ENCODE peak calls at places on chromosomes 11 and 22, in six cellular contexts. One of them, this sample, is unnamed.

GRCh38 chr11:31995525-31996123 is 95.2 kb upstream of the RCN1 start:
- ATAC-seq in HepG2: peak
- ATAC-seq in A549: no peak
- ATAC-seq in GM12878: peak
- ATAC-seq in upper lobe of left lung: peak
- ATAC-seq in K562: peak
- ATAC-seq in this sample: no peak

GRCh38 chr11:77656362-77656761 is 18.8 kb upstream of the CLNS1A start:
- ATAC-seq in HepG2: peak
- ATAC-seq in A549: no peak
- ATAC-seq in GM12878: no peak
- ATAC-seq in upper lobe of left lung: no peak
- ATAC-seq in K562: peak
- ATAC-seq in this sample: no peak

GRCh38 chr11:125215205-125215565 is 50.6 kb downstream of the PKNOX2 start:
- ATAC-seq in HepG2: no peak
- ATAC-seq in A549: no peak
- ATAC-seq in GM12878: no peak
- ATAC-seq in upper lobe of left lung: no peak
- ATAC-seq in K562: no peak
- ATAC-seq in this sample: no peak

GRCh38 chr22:22536515-22536914 is 16.4 kb upstream of the ZNF280A start:
- ATAC-seq in HepG2: no peak
- ATAC-seq in A549: no peak
- ATAC-seq in GM12878: no peak
- ATAC-seq in upper lobe of left lung: no peak
- ATAC-seq in K562: no peak
- ATAC-seq in this sample: no peak

GRCh38 chr22:22893077-22893805 is 5.6 kb downstream of the IGLL5 start:
- ATAC-seq in HepG2: no peak
- ATAC-seq in A549: no peak
- ATAC-seq in GM12878: no peak
- ATAC-seq in upper lobe of left lung: no peak
- ATAC-seq in K562: peak
- ATAC-seq in this sample: no peak

GRCh38 chr22:17380711-17381087 is 11.4 kb downstream of the CECR2 start:
- ATAC-seq in HepG2: no peak
- ATAC-seq in A549: no peak
- ATAC-seq in GM12878: no peak
- ATAC-seq in upper lobe of left lung: no peak
- ATAC-seq in K562: no peak
- ATAC-seq in this sample: no peak

GRCh38 chr22:25919452-25919851 is 177.5 kb downstream of the MYO18B start:
- ATAC-seq in HepG2: no peak
- ATAC-seq in A549: no peak
- ATAC-seq in GM12878: no peak
- ATAC-seq in upper lobe of left lung: no peak
- ATAC-seq in K562: no peak
- ATAC-seq in this sample: no peak

GRCh38 chr11:26947904-26948639 is 45.8 kb upstream of the FIBIN start:
- ATAC-seq in HepG2: no peak
- ATAC-seq in A549: no peak
- ATAC-seq in GM12878: no peak
- ATAC-seq in upper lobe of left lung: peak
- ATAC-seq in K562: no peak
- ATAC-seq in this sample: peak

GRCh38 chr11:64864473-64865285 is 13.7 kb downstream of the EHD1 start:
- ATAC-seq in HepG2: no peak
- ATAC-seq in A549: no peak
- ATAC-seq in GM12878: peak
- ATAC-seq in upper lobe of left lung: peak
- ATAC-seq in K562: peak
- ATAC-seq in this sample: peak

GRCh38 chr11:86119062-86119461 is 50.2 kb upstream of the PICALM start:
- ATAC-seq in HepG2: no peak
- ATAC-seq in A549: no peak
- ATAC-seq in GM12878: no peak
- ATAC-seq in upper lobe of left lung: no peak
- ATAC-seq in K562: no peak
- ATAC-seq in this sample: peak

GRCh38 chr11:15685311-15685710 is 570.6 kb downstream of the INSC start:
- ATAC-seq in HepG2: no peak
- ATAC-seq in A549: no peak
- ATAC-seq in GM12878: no peak
- ATAC-seq in upper lobe of left lung: no peak
- ATAC-seq in K562: no peak
- ATAC-seq in this sample: no peak

GRCh38 chr11:132278801-132279574 is 908.6 kb downstream of the NTM start:
- ATAC-seq in HepG2: no peak
- ATAC-seq in A549: no peak
- ATAC-seq in GM12878: peak
- ATAC-seq in upper lobe of left lung: peak
- ATAC-seq in K562: no peak
- ATAC-seq in this sample: no peak

GRCh38 chr11:107501713-107502112 is 44.1 kb upstream of the CWF19L2 start:
- ATAC-seq in HepG2: no peak
- ATAC-seq in A549: no peak
- ATAC-seq in GM12878: no peak
- ATAC-seq in upper lobe of left lung: no peak
- ATAC-seq in K562: no peak
- ATAC-seq in this sample: no peak

GRCh38 chr11:131533164-131533563 is 162.7 kb downstream of the NTM start:
- ATAC-seq in HepG2: no peak
- ATAC-seq in A549: no peak
- ATAC-seq in GM12878: no peak
- ATAC-seq in upper lobe of left lung: no peak
- ATAC-seq in K562: no peak
- ATAC-seq in this sample: no peak

GRCh38 chr11:79209540-79210266 is 231.1 kb downstream of the TENM4 start:
- ATAC-seq in HepG2: no peak
- ATAC-seq in A549: no peak
- ATAC-seq in GM12878: no peak
- ATAC-seq in upper lobe of left lung: no peak
- ATAC-seq in K562: no peak
- ATAC-seq in this sample: no peak

GRCh38 chr11:46762248-46762647 is 43.2 kb downstream of the F2 start:
- ATAC-seq in HepG2: no peak
- ATAC-seq in A549: no peak
- ATAC-seq in GM12878: no peak
- ATAC-seq in upper lobe of left lung: no peak
- ATAC-seq in K562: no peak
- ATAC-seq in this sample: no peak

GRCh38 chr11:67240575-67241389 is 25.5 kb upstream of the GRK2 start:
- ATAC-seq in HepG2: peak
- ATAC-seq in A549: peak
- ATAC-seq in GM12878: peak
- ATAC-seq in upper lobe of left lung: peak
- ATAC-seq in K562: peak
- ATAC-seq in this sample: peak

GRCh38 chr11:13551834-13552233 is 56.0 kb upstream of the PTH start:
- ATAC-seq in HepG2: no peak
- ATAC-seq in A549: no peak
- ATAC-seq in GM12878: no peak
- ATAC-seq in upper lobe of left lung: no peak
- ATAC-seq in K562: no peak
- ATAC-seq in this sample: no peak

GRCh38 chr11:73401217-73401923 is 25.2 kb downstream of the RELT start:
- ATAC-seq in HepG2: no peak
- ATAC-seq in A549: no peak
- ATAC-seq in GM12878: no peak
- ATAC-seq in upper lobe of left lung: no peak
- ATAC-seq in K562: no peak
- ATAC-seq in this sample: no peak

GRCh38 chr22:44930016-44930710 is 79.6 kb downstream of the PHF21B start:
- ATAC-seq in HepG2: no peak
- ATAC-seq in A549: no peak
- ATAC-seq in GM12878: no peak
- ATAC-seq in upper lobe of left lung: no peak
- ATAC-seq in K562: no peak
- ATAC-seq in this sample: no peak

GRCh38 chr11:34345012-34345804 is 12.6 kb downstream of the ABTB2 start:
- ATAC-seq in HepG2: peak
- ATAC-seq in A549: peak
- ATAC-seq in GM12878: no peak
- ATAC-seq in upper lobe of left lung: peak
- ATAC-seq in K562: no peak
- ATAC-seq in this sample: no peak

GRCh38 chr11:114319716-114320328 is 23.6 kb downstream of the NNMT start:
- ATAC-seq in HepG2: no peak
- ATAC-seq in A549: no peak
- ATAC-seq in GM12878: no peak
- ATAC-seq in upper lobe of left lung: no peak
- ATAC-seq in K562: no peak
- ATAC-seq in this sample: no peak

GRCh38 chr11:117823941-117824420 is 563 bp downstream of the FXYD2 start:
- ATAC-seq in HepG2: peak
- ATAC-seq in A549: no peak
- ATAC-seq in GM12878: no peak
- ATAC-seq in upper lobe of left lung: peak
- ATAC-seq in K562: no peak
- ATAC-seq in this sample: peak

GRCh38 chr11:48168815-48169214 is 47.8 kb upstream of the OR4B1 start:
- ATAC-seq in HepG2: no peak
- ATAC-seq in A549: no peak
- ATAC-seq in GM12878: no peak
- ATAC-seq in upper lobe of left lung: no peak
- ATAC-seq in K562: no peak
- ATAC-seq in this sample: no peak

GRCh38 chr22:42116848-42117424 is 13.7 kb downstream of the CYP2D6 start:
- ATAC-seq in HepG2: peak
- ATAC-seq in A549: no peak
- ATAC-seq in GM12878: no peak
- ATAC-seq in upper lobe of left lung: no peak
- ATAC-seq in K562: no peak
- ATAC-seq in this sample: no peak
- TF ChIP-seq CTCF in HepG2: peak
- TF ChIP-seq CTCF in A549: no peak
- TF ChIP-seq CTCF in GM12878: no peak
- TF ChIP-seq CTCF in upper lobe of left lung: no peak
- TF ChIP-seq CTCF in K562: no peak
- TF ChIP-seq CTCF in this sample: no peak

DNA sequence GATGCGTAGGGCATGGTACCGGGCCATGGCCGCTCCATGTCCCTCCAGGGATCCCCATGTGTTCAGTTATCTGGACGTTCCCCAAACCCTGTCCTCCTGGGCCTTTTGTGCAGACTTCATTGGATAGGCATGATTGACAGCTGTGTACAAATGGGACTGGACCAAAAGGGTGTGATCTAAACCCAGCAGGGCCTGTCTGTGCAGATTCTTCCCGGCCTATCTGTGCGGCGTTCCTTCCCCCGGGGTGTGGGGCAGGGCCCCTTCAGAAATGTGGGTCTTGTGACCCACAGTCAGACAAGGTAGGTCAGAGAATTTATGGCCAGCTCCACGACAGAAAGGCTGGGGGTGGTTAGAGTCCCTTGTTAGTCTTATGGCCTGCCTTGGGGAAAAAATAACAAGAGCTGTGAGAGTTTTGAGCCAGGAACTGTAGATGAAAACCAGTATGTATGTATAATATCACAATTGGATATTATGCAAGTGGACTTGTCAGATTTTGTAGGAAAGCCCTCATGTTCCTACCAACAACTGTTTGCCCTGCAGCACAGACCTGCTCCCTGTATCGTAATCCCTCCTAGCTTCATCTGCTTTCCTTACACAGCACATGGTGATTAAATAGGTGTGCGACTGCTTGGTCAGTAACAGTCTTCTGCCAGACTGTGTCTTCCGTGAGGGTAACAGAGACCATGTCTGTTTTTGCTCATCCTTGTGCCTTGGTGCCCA is 31.7 kb downstream of the AP2A2 start:
- ATAC-seq in HepG2: no peak
- ATAC-seq in A549: no peak
- ATAC-seq in GM12878: no peak
- ATAC-seq in upper lobe of left lung: no peak
- ATAC-seq in K562: no peak
- ATAC-seq in this sample: no peak
- H3K27ac ChIP-seq in HepG2: no peak
- H3K27ac ChIP-seq in A549: no peak
- H3K27ac ChIP-seq in GM12878: no peak
- H3K27ac ChIP-seq in upper lobe of left lung: no peak
- H3K27ac ChIP-seq in K562: no peak
- H3K27ac ChIP-seq in this sample: no peak

GRCh38 chr11:92886243-92886905 is 83.1 kb upstream of the MTNR1B start:
- ATAC-seq in HepG2: peak
- ATAC-seq in A549: peak
- ATAC-seq in GM12878: peak
- ATAC-seq in upper lobe of left lung: peak
- ATAC-seq in K562: peak
- ATAC-seq in this sample: peak
- TF ChIP-seq EP300 in HepG2: no peak
- TF ChIP-seq EP300 in A549: no peak
- TF ChIP-seq EP300 in GM12878: no peak
- TF ChIP-seq EP300 in upper lobe of left lung: no peak
- TF ChIP-seq EP300 in K562: no peak
- TF ChIP-seq EP300 in this sample: no peak

GRCh38 chr22:37126383-37126782 is 16.9 kb upstream of the TMPRSS6 start:
- ATAC-seq in HepG2: peak
- ATAC-seq in A549: no peak
- ATAC-seq in GM12878: peak
- ATAC-seq in upper lobe of left lung: no peak
- ATAC-seq in K562: peak
- ATAC-seq in this sample: no peak

GRCh38 chr22:37127350-37127878 is 17.9 kb upstream of the TMPRSS6 start:
- ATAC-seq in HepG2: no peak
- ATAC-seq in A549: no peak
- ATAC-seq in GM12878: no peak
- ATAC-seq in upper lobe of left lung: no peak
- ATAC-seq in K562: no peak
- ATAC-seq in this sample: no peak

GRCh38 chr22:37128555-37129281 is 19.2 kb upstream of the TMPRSS6 start:
- ATAC-seq in HepG2: no peak
- ATAC-seq in A549: no peak
- ATAC-seq in GM12878: no peak
- ATAC-seq in upper lobe of left lung: no peak
- ATAC-seq in K562: no peak
- ATAC-seq in this sample: no peak

GRCh38 chr22:37130031-37130430 is 19.7 kb downstream of the IL2RB start:
- ATAC-seq in HepG2: no peak
- ATAC-seq in A549: no peak
- ATAC-seq in GM12878: no peak
- ATAC-seq in upper lobe of left lung: no peak
- ATAC-seq in K562: no peak
- ATAC-seq in this sample: no peak

GRCh38 chr22:37126882-37127281 is 17.4 kb upstream of the TMPRSS6 start:
- ATAC-seq in HepG2: peak
- ATAC-seq in A549: peak
- ATAC-seq in GM12878: peak
- ATAC-seq in upper lobe of left lung: no peak
- ATAC-seq in K562: peak
- ATAC-seq in this sample: no peak
- TF ChIP-seq CTCF in HepG2: peak
- TF ChIP-seq CTCF in A549: peak
- TF ChIP-seq CTCF in GM12878: peak
- TF ChIP-seq CTCF in upper lobe of left lung: no peak
- TF ChIP-seq CTCF in K562: peak
- TF ChIP-seq CTCF in this sample: no peak